ENCODE peak calls at places on chromosomes 2 and 18, in four cellular contexts. C, I, Z and Y are unnamed samples.

GRCh38 chr2:203948733-203949132 is 12.2 kb downstream of the ICOS start:
- DNase-seq in C (no peak), I (no peak), Z (no peak), Y (no peak)

GRCh38 chr2:86636842-86637241 is 13.2 kb upstream of the RNF103 start:
- DNase-seq in C (no peak), I (peak; percentile 70), Z (peak; percentile 70), Y (no peak)

GRCh38 chr2:68317971-68318685 is 1.6 kb downstream of the CNRIP1 start:
- DNase-seq in C (no peak), I (no peak), Z (no peak), Y (no peak)

GRCh38 chr2:72136349-72136748 is 11.3 kb downstream of the CYP26B1 start:
- DNase-seq in C (no peak), I (no peak), Z (no peak), Y (no peak)

GRCh38 chr2:199019898-199020507 is 437.7 kb downstream of the SATB2 start:
- DNase-seq in C (no peak), I (no peak), Z (no peak), Y (peak; percentile 13)

GRCh38 chr18:9542924-9543323 is 67.6 kb downstream of the RALBP1 start:
- DNase-seq in C (no peak), I (no peak), Z (no peak), Y (no peak)

GRCh38 chr18:11696451-11696850 is 7.4 kb downstream of the GNAL start:
- DNase-seq in C (no peak), I (no peak), Z (no peak), Y (no peak)

GRCh38 chr2:36069083-36069482 is 286.5 kb upstream of the CRIM1 start:
- DNase-seq in C (no peak), I (no peak), Z (no peak), Y (no peak)

GRCh38 chr2:54691439-54692135 is 31.9 kb upstream of the EML6 start:
- DNase-seq in C (peak; percentile 55), I (peak; percentile 42), Z (no peak), Y (no peak)

GRCh38 chr18:58788971-58789797 is 75.5 kb upstream of the ZNF532 start:
- DNase-seq in C (no peak), I (no peak), Z (peak; percentile 51), Y (no peak)

GRCh38 chr2:40281021-40281940 is 170.6 kb downstream of the SLC8A1 start:
- DNase-seq in C (no peak), I (no peak), Z (no peak), Y (peak; percentile 91)

GRCh38 chr18:27114842-27115241 is 70.3 kb downstream of the CHST9 start:
- DNase-seq in C (no peak), I (no peak), Z (no peak), Y (no peak)

GRCh38 chr18:27750014-27750413 is 426.9 kb downstream of the CDH2 start:
- DNase-seq in C (no peak), I (peak; percentile 32), Z (peak; percentile 54), Y (peak; percentile 81)

GRCh38 chr2:30664761-30665358 is 142.4 kb downstream of the CAPN13 start:
- DNase-seq in C (peak; percentile 31), I (no peak), Z (no peak), Y (peak; percentile 86)

GRCh38 chr2:33077316-33077715 is 130.6 kb downstream of the LTBP1 start:
- DNase-seq in C (no peak), I (no peak), Z (no peak), Y (no peak)

GRCh38 chr2:75561566-75562512 is 1.1 kb upstream of the EVA1A start:
- DNase-seq in C (no peak), I (no peak), Z (no peak), Y (no peak)

GRCh38 chr18:42459873-42460272 is 504.8 kb downstream of the PIK3C3 start:
- DNase-seq in C (no peak), I (no peak), Z (no peak), Y (peak; percentile 7)

GRCh38 chr2:183019718-183020442 is 18.4 kb downstream of the NCKAP1 start:
- DNase-seq in C (no peak), I (no peak), Z (no peak), Y (no peak)

GRCh38 chr2:67165141-67165990 is 231.8 kb upstream of the ETAA1 start:
- DNase-seq in C (no peak), I (no peak), Z (no peak), Y (no peak)

GRCh38 chr2:141534671-141535359 is 596.0 kb downstream of the LRP1B start:
- DNase-seq in C (no peak), I (no peak), Z (no peak), Y (no peak)

GRCh38 chr2:69995511-69995910 is 34.1 kb upstream of the ASPRV1 start:
- DNase-seq in C (no peak), I (no peak), Z (peak; percentile 35), Y (no peak)

GRCh38 chr2:239621611-239622010 is 220.8 kb upstream of the HDAC4 start:
- DNase-seq in C (no peak), I (no peak), Z (no peak), Y (no peak)

GRCh38 chr2:16123881-16124780 is 183.8 kb downstream of the MYCN start:
- DNase-seq in C (no peak), I (no peak), Z (no peak), Y (no peak)

GRCh38 chr18:13510594-13510993 is 215.8 kb downstream of the FAM210A start:
- DNase-seq in C (no peak), I (peak; percentile 22), Z (no peak), Y (no peak)
- H3K4me1 ChIP-seq in C (no peaks in the 10 kb centered on the region), I (no peaks in the 10 kb centered on the region), Z (no peaks in the 10 kb centered on the region), Y (peaks cover 15% of the 10 kb centered on the region)

GRCh38 chr2:20635698-20636584 is 15.0 kb downstream of the HS1BP3 start:
- DNase-seq in C (peak; percentile 84), I (peak; percentile 81), Z (peak; percentile 88), Y (peak; percentile 88)

GRCh38 chr2:20640411-20641122 is 10.3 kb downstream of the HS1BP3 start:
- DNase-seq in C (no peak), I (no peak), Z (no peak), Y (no peak)

GRCh38 chr2:20638646-20639430 is 12.1 kb downstream of the HS1BP3 start:
- DNase-seq in C (no peak), I (no peak), Z (no peak), Y (no peak)

GRCh38 chr2:20637147-20637546 is 13.8 kb downstream of the HS1BP3 start:
- DNase-seq in C (no peak), I (no peak), Z (no peak), Y (no peak)

DNA sequence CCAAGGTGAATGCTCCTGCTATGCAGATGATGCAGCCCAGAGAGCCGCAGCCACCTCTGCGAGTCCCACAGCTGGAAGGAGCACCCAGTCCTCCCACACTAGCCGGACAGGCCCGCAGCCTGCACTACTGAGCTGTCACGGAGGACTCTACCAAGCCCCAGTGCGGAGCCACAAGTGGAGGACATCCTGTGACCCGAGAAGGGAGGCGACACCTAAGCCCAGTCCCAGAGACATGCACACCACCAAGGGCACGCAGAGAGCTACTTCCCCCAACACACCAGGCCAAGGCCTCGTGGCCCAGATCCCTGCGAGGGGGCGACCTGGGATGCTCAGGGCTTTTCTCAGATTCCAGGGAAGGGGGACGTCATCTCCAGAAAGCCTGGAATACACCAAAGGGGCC is 12.9 kb downstream of the HS1BP3 start:
- DNase-seq in C (no peak), I (no peak), Z (no peak), Y (no peak)
- H3K36me3 ChIP-seq in C (no peaks in the 10 kb centered on the region), I (peaks cover 1% of the 10 kb centered on the region), Z (no peaks in the 10 kb centered on the region), Y (no peaks in the 10 kb centered on the region)

DNA sequence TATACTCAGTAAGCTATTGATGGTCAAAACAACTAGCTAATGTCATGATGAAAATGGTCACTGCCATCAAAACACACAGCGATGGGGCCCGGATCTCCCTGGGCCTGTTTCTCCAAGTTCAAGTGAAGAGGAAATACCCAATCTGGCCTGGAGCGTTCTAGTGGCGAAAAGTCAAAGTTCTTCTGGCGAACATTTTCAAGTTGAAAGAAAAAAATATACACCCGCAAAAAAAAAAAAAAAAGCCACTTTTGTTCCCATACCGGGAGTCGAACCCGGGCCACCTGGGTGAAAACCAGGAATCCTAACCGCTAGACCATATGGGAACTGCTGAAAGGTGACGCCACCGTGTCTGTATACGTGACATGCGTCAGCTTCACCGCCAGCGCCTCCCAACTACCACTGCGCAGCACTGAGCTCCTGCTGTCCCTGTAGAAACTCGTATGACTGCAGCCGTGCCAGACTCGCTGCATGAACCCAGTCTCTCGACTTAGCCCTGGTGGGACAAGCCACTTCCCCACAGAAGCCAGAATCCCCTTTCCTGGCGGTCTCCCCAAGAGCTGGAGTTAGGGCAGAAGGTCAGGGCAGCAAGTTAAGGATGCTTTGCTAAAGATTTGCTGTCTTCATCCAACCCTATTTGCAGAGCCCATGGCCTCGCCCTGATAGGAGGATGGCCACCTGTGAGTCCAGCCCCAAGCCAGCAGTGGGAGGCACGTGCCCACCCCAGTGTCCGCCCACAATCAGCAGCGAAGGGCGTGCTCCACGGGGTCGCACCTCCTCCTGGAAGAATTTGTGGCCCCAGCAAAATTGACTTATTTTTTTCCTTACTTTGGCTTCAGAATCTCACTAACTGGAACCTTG is 5.6 kb upstream of the IMP4 start:
- DNase-seq in C (peak; percentile 86), I (peak; percentile 91), Z (peak; percentile 63), Y (peak; percentile 89)
- H3K4me3 ChIP-seq in C (peak overlapping the region; percentile 44), I (no peak overlapping the region), Z (no peak overlapping the region), Y (peak overlapping the region; percentile 49)

GRCh38 chr2:37583402-37583801 is 88.0 kb downstream of the CDC42EP3 start:
- DNase-seq in C (no peak), I (peak; percentile 28), Z (no peak), Y (no peak)
- H3K4me1 ChIP-seq in C (no peaks in the 10 kb centered on the region), I (peaks cover 56% of the 10 kb centered on the region), Z (no peaks in the 10 kb centered on the region), Y (no peaks in the 10 kb centered on the region)

GRCh38 chr2:151809073-151809383 is 19.2 kb downstream of the ARL5A start:
- DNase-seq in C (no peak), I (no peak), Z (no peak), Y (no peak)
- H3K36me3 ChIP-seq in C (peaks cover 81% of the 10 kb centered on the region), I (peaks cover 18% of the 10 kb centered on the region), Z (peaks cover 8% of the 10 kb centered on the region), Y (peaks cover 54% of the 10 kb centered on the region)

GRCh38 chr2:17857016-17857415 is 21.5 kb upstream of the KCNS3 start:
- DNase-seq in C (no peak), I (no peak), Z (no peak), Y (no peak)
- H3K4me3 ChIP-seq in C (no peak overlapping the region), I (no peak overlapping the region), Z (no peak overlapping the region), Y (no peak overlapping the region)

GRCh38 chr2:216219866-216220265 is 110.7 kb downstream of the XRCC5 start:
- DNase-seq in C (no peak), I (no peak), Z (no peak), Y (no peak)
- H3K4me1 ChIP-seq in C (no peaks in the 10 kb centered on the region), I (peaks cover 6% of the 10 kb centered on the region), Z (no peaks in the 10 kb centered on the region), Y (no peaks in the 10 kb centered on the region)

GRCh38 chr2:231970461-231970860 is 8.9 kb downstream of the DIS3L2 start:
- DNase-seq in C (no peak), I (no peak), Z (no peak), Y (no peak)
- H3K36me3 ChIP-seq in C (no peaks in the 10 kb centered on the region), I (no peaks in the 10 kb centered on the region), Z (no peaks in the 10 kb centered on the region), Y (no peaks in the 10 kb centered on the region)

DNA sequence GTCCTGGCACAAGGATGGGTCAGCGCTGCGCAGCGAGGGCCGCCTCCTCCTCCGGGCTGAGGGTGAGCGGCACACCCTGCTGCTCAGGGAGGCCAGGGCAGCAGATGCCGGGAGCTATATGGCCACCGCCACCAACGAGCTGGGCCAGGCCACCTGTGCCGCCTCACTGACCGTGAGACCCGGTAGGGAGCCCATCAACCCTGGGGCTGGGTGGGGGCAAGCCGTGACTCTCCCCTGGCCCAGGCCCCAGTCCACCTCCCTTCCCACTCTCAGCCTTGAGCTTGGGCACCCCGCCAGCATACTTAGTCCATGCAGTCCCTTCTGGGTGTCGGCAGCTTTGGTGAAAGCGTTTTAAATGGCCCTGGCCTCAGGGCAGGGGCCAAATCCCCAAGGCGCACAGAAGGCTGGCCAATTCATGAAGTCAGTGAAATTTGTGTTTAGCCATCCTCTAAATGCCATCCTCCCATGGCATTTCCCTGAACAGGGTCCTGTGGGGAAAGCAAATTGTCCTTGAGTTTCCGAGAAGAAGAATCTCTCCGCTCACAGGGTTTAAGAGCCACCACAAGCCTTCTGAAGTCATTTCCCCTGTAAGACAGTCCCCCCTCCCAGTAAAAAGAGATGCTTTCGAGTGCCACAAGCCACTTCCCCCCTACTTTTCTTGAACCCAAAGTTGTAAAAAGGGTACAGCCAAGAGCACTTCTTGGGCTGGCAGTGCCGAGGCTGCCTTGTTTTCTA is 17.1 kb downstream of the SPEG start:
- DNase-seq in C (no peak), I (no peak), Z (no peak), Y (no peak)
- H3K4me3 ChIP-seq in C (no peak overlapping the region), I (no peak overlapping the region), Z (no peak overlapping the region), Y (no peak overlapping the region)